ENCODE peak calls at places on chromosomes 16 and 17, in four cellular contexts. J is psoas muscle, T is lower leg skin, Y is EL. Z is an unnamed sample.

GRCh38 chr16:3696425-3697218 is 20.7 kb downstream of the TRAP1 start:
- DNase-seq in J (no peak), T (no peak), Y (peak), Z (no peak)

GRCh38 chr17:44830359-44831269 is 527 bp upstream of the GJC1 start:
- DNase-seq in J (no peak), T (no peak), Y (peak), Z (peak)

GRCh38 chr16:19700319-19700781 is 17.7 kb downstream of the KNOP1 start:
- DNase-seq in T (no peak), J (no peak), Y (peak), Z (no peak)

GRCh38 chr16:30775381-30776099 is 11.5 kb downstream of the ZNF629 start:
- DNase-seq in Y (peak), T (peak), J (peak), Z (peak)

GRCh38 chr17:78557598-78558039 is 19.6 kb downstream of the DNAH17 start:
- DNase-seq in T (no peak), Y (peak), J (no peak), Z (no peak)

GRCh38 chr17:11144358-11145233 is 96.4 kb upstream of the SHISA6 start:
- DNase-seq in J (no peak), Y (peak), T (peak), Z (peak)

GRCh38 chr16:22721497-22722100 is 92.4 kb upstream of the HS3ST2 start:
- DNase-seq in Y (no peak), T (no peak), J (no peak), Z (no peak)

GRCh38 chr16:77840093-77840492 is 51.7 kb downstream of the VAT1L start:
- DNase-seq in Y (no peak), T (no peak), J (no peak), Z (no peak)

GRCh38 chr16:61413026-61413425 is 623.2 kb downstream of the CDH8 start:
- DNase-seq in Y (no peak), J (no peak), T (no peak), Z (no peak)

GRCh38 chr16:88764913-88765349 is 20.1 kb downstream of the PIEZO1 start:
- DNase-seq in Y (peak), J (no peak), T (no peak), Z (no peak)

GRCh38 chr16:71920658-71921057 is 25.3 kb downstream of the IST1 start:
- DNase-seq in J (no peak), Y (no peak), T (no peak), Z (no peak)

GRCh38 chr17:35298639-35299038 is 55.8 kb downstream of the SLFN5 start:
- DNase-seq in T (no peak), Y (no peak), J (no peak), Z (no peak)

GRCh38 chr17:39863918-39864746 is at the start of gene IKZF3:
- DNase-seq in Y (peak), T (peak), J (peak), Z (peak)

GRCh38 chr16:73122604-73123386 is 74.9 kb upstream of the ZFHX3 start:
- DNase-seq in Y (no peak), T (no peak), J (peak), Z (peak)

GRCh38 chr17:18187816-18188761 is 4.5 kb downstream of the ALKBH5 start:
- DNase-seq in Y (peak), J (peak), T (no peak), Z (no peak)

GRCh38 chr16:15404792-15405191 is 9.2 kb downstream of the MPV17L start:
- DNase-seq in Y (no peak), J (peak), T (peak), Z (peak)

GRCh38 chr17:39608601-39609000 is 881 bp upstream of the NEUROD2 start:
- DNase-seq in Y (no peak), J (no peak), T (no peak), Z (no peak)

GRCh38 chr17:65231086-65231485 is 93.9 kb downstream of the RGS9 start:
- DNase-seq in T (no peak), J (no peak), Y (no peak), Z (no peak)

GRCh38 chr16:69796285-69797118 is 34.4 kb downstream of the WWP2 start:
- DNase-seq in Y (peak), J (no peak), T (peak), Z (no peak)

GRCh38 chr16:1981972-1982574 is 804 bp upstream of the NOXO1 start:
- DNase-seq in Y (no peak), J (no peak), T (no peak), Z (no peak)

GRCh38 chr16:51821527-51821926 is 670.5 kb upstream of the SALL1 start:
- DNase-seq in Y (no peak), T (no peak), J (no peak), Z (no peak)

GRCh38 chr16:73878616-73879015 is 418.0 kb upstream of the PSMD7 start:
- DNase-seq in Y (peak), J (no peak), T (no peak), Z (no peak)

GRCh38 chr17:19341641-19342610 is 20.6 kb downstream of the B9D1 start:
- DNase-seq in T (no peak), Y (no peak), J (no peak), Z (no peak)